ENCODE peak calls at places on chromosomes 1 and 21, in seven cellular contexts. B is iPS DF 6.9, P is WERI-Rb-1, X is astrocyte of the spinal cord, L is choroid plexus epithelial cell, G is kidney, T is lower lobe of right lung. F is an unnamed sample.

GRCh38 chr1:157312270-157312812 is 174.1 kb upstream of the ETV3 start:
- DNase-seq in B (no peak), P (no peak), X (peak), L (peak), G (no peak), T (no peak), F (no peak)

GRCh38 chr1:43547538-43548072 is 16.9 kb downstream of the PTPRF start:
- DNase-seq in B (no peak), P (no peak), X (no peak), L (no peak), G (no peak), T (no peak), F (no peak)

GRCh38 chr21:28875078-28875477 is 117.6 kb downstream of the LTN1 start:
- DNase-seq in B (no peak), P (no peak), X (no peak), L (no peak), G (no peak), T (no peak), F (no peak)

GRCh38 chr1:215761446-215761845 is 194.3 kb downstream of the KCTD3 start:
- DNase-seq in B (no peak), P (no peak), X (no peak), L (no peak), G (no peak), T (no peak), F (no peak)

GRCh38 chr1:6961905-6962304 is 176.7 kb downstream of the CAMTA1 start:
- DNase-seq in B (no peak), P (no peak), X (no peak), L (no peak), G (no peak), T (no peak), F (no peak)

GRCh38 chr1:115671176-115672062 is 29.6 kb downstream of the VANGL1 start:
- DNase-seq in B (no peak), P (no peak), X (peak), L (peak), G (no peak), T (no peak), F (no peak)

GRCh38 chr1:243943671-243944428 is 93.8 kb upstream of the AKT3 start:
- DNase-seq in B (no peak), P (no peak), X (no peak), L (no peak), G (no peak), T (no peak), F (peak)

GRCh38 chr1:10643607-10644306 is 152.7 kb downstream of the CASZ1 start:
- DNase-seq in B (no peak), P (no peak), X (no peak), L (no peak), G (no peak), T (no peak), F (no peak)

GRCh38 chr1:212232020-212232570 is 53.1 kb upstream of the PPP2R5A start:
- DNase-seq in B (no peak), P (no peak), X (no peak), L (no peak), G (no peak), T (no peak), F (no peak)

GRCh38 chr1:197618065-197618464 is 157.2 kb downstream of the DENND1B start:
- DNase-seq in B (no peak), P (no peak), X (peak), L (peak), G (no peak), T (no peak), F (no peak)

GRCh38 chr1:113797472-113797871 is 14.8 kb downstream of the RSBN1 start:
- DNase-seq in B (no peak), P (no peak), X (no peak), L (no peak), G (no peak), T (no peak), F (no peak)

GRCh38 chr1:23020731-23021130 is 1.5 kb downstream of the KDM1A start:
- DNase-seq in B (no peak), P (no peak), X (peak), L (no peak), G (no peak), T (no peak), F (no peak)

GRCh38 chr1:66300986-66301451 is 232.9 kb upstream of the SGIP1 start:
- DNase-seq in B (no peak), P (no peak), X (peak), L (peak), G (no peak), T (no peak), F (no peak)

GRCh38 chr21:42195378-42196031 is 23.4 kb upstream of the ABCG1 start:
- DNase-seq in B (no peak), P (no peak), X (peak), L (peak), G (no peak), T (peak), F (no peak)

GRCh38 chr1:115411388-115412063 is 73.5 kb upstream of the NGF start:
- DNase-seq in B (no peak), P (no peak), X (peak), L (peak), G (no peak), T (no peak), F (no peak)

GRCh38 chr1:172180886-172181285 is 239.6 kb upstream of the C1orf105 start:
- DNase-seq in B (no peak), P (no peak), X (peak), L (peak), G (peak), T (peak), F (no peak)

GRCh38 chr21:37407719-37408455 is 41.3 kb downstream of the DYRK1A start:
- DNase-seq in B (no peak), P (no peak), X (peak), L (peak), G (no peak), T (no peak), F (no peak)

GRCh38 chr1:113073457-113073950 is 506 bp downstream of the LRIG2 start:
- DNase-seq in B (no peak), P (peak), X (peak), L (peak), G (no peak), T (no peak), F (peak)

GRCh38 chr1:67433830-67434229 is 3.6 kb upstream of the SERBP1 start:
- DNase-seq in B (no peak), P (no peak), X (no peak), L (no peak), G (no peak), T (no peak), F (no peak)

GRCh38 chr1:89598450-89599331 is 34.2 kb upstream of the LRRC8C start:
- DNase-seq in B (no peak), P (no peak), X (peak), L (peak), G (no peak), T (no peak), F (peak)

GRCh38 chr1:241802849-241803248 is 45.2 kb upstream of the EXO1 start:
- DNase-seq in B (no peak), P (no peak), X (no peak), L (no peak), G (no peak), T (no peak), F (no peak)

GRCh38 chr1:50661626-50662025 is 238.4 kb upstream of the DMRTA2 start:
- DNase-seq in B (no peak), P (no peak), X (peak), L (peak), G (no peak), T (no peak), F (no peak)

GRCh38 chr21:33931799-33932390 is 16.3 kb upstream of the ATP5PO start:
- DNase-seq in B (no peak), P (no peak), X (no peak), L (no peak), G (no peak), T (no peak), F (no peak)

GRCh38 chr1:44655609-44656008 is 18.7 kb downstream of the TMEM53 start:
- DNase-seq in B (no peak), P (peak), X (no peak), L (peak), G (no peak), T (no peak), F (peak)

GRCh38 chr1:166676981-166677380 is 162.3 kb upstream of the POGK start:
- DNase-seq in B (no peak), P (no peak), X (no peak), L (no peak), G (no peak), T (no peak), F (no peak)

GRCh38 chr1:8299963-8300362 is 18.0 kb upstream of the SLC45A1 start:
- DNase-seq in B (no peak), P (no peak), X (no peak), L (no peak), G (no peak), T (no peak), F (no peak)

GRCh38 chr1:33347650-33347992 is 26.7 kb upstream of the A3GALT2 start:
- DNase-seq in B (no peak), P (no peak), X (no peak), L (peak), G (no peak), T (no peak), F (no peak)

GRCh38 chr1:98660941-98661543 is 479 bp upstream of the SNX7 start:
- DNase-seq in B (no peak), P (no peak), X (peak), L (peak), G (no peak), T (no peak), F (no peak)
- H3K4me3 ChIP-seq in B (peak), P (peak), X (peak), L (peak), G (peak), T (peak), F (peak)

GRCh38 chr1:100363831-100364230 is 11.5 kb downstream of the CDC14A start:
- DNase-seq in B (no peak), P (no peak), X (no peak), L (no peak), G (no peak), T (no peak), F (no peak)

GRCh38 chr1:100360790-100361232 is 8.5 kb downstream of the CDC14A start:
- DNase-seq in B (no peak), P (no peak), X (peak), L (peak), G (no peak), T (no peak), F (peak)

GRCh38 chr1:100361249-100362089 is 9.2 kb downstream of the CDC14A start:
- DNase-seq in B (no peak), P (no peak), X (no peak), L (no peak), G (no peak), T (no peak), F (peak)

GRCh38 chr1:100364731-100365130 is 12.4 kb downstream of the CDC14A start:
- DNase-seq in B (no peak), P (no peak), X (no peak), L (peak), G (no peak), T (no peak), F (no peak)

DNA sequence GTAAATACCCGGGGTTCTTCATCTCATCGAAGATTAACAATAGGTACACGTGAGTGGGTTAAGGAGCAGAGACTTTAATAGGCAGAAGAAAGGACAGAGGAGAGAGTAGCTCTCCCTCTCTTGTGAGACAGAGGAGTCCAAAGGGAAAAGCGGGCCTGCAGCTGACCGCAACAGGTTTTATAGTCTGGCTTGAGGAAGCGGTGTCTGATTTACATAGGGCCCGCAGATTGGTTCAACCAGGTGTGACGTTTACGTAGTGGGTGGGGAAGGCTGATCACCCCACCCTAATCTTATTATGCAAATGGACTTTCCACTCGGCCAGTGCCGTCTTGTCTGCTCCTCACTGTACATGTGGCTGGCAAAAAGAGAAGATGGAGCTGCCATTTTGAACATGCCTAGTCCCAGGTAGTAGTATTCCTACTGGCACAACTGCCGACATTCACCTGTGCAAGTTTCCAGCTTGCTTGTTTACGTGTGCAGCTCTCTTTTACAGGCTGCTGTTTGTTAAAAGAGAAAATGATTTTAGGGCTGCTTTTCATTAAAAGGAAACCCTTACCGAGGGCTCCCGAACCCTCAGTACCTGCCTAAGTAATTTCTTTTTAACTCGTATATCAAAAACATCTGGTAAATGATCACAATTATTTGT is 10.6 kb downstream of the CDC14A start:
- DNase-seq in B (no peak), P (peak), X (peak), L (no peak), G (no peak), T (no peak), F (peak)
- H3K4me3 ChIP-seq in B (no peak), P (no peak), X (no peak), L (no peak), G (no peak), T (no peak), F (no peak)

GRCh38 chr1:109254621-109255096 is 5.3 kb downstream of the CELSR2 start:
- DNase-seq in B (no peak), P (peak), X (no peak), L (no peak), G (peak), T (no peak), F (no peak)
- H3K4me3 ChIP-seq in B (no peak), P (no peak), X (no peak), L (no peak), G (no peak), T (no peak), F (no peak)

GRCh38 chr1:209585197-209585596 is 1.7 kb downstream of the CAMK1G start:
- DNase-seq in B (no peak), P (no peak), X (no peak), L (no peak), G (no peak), T (no peak), F (no peak)
- H3K4me3 ChIP-seq in B (no peak), P (no peak), X (no peak), L (no peak), G (peak), T (no peak), F (no peak)